ENCODE peak calls at places on chromosomes 6 and 20, in five cellular contexts. V is HL-60, Q is colonic mucosa, M is HFF-Myc, X is K562. W is an unnamed sample.

GRCh38 chr20:58553841-58554240 is 38.6 kb upstream of the APCDD1L start:
- DNase-seq in V (no peak), Q (no peak), M (no peak), X (no peak), W (no peak)

GRCh38 chr6:156833755-156834154 is 56.6 kb downstream of the ARID1B start:
- DNase-seq in V (no peak), Q (no peak), M (no peak), X (no peak), W (no peak)

GRCh38 chr6:111477481-111477938 is 5.5 kb downstream of the REV3L start:
- DNase-seq in V (no peak), Q (no peak), M (no peak), X (peak), W (no peak)

GRCh38 chr6:126672654-126673053 is 332.7 kb downstream of the CENPW start:
- DNase-seq in V (no peak), Q (no peak), M (no peak), X (no peak), W (no peak)

GRCh38 chr6:166514196-166514595 is 72.3 kb downstream of the RAMACL start:
- DNase-seq in V (no peak), Q (no peak), M (no peak), X (no peak), W (no peak)

GRCh38 chr6:125815050-125815910 is 24.5 kb downstream of the NCOA7 start:
- DNase-seq in V (no peak), Q (no peak), M (no peak), X (no peak), W (no peak)

GRCh38 chr20:57514273-57514751 is 10.6 kb downstream of the CTCFL start:
- DNase-seq in V (peak), Q (peak), M (peak), X (peak), W (no peak)

GRCh38 chr6:45438849-45439406 is 61.2 kb upstream of the SUPT3H start:
- DNase-seq in V (peak), Q (no peak), M (peak), X (no peak), W (peak)

GRCh38 chr20:39909447-39909846 is 779.6 kb downstream of the MAFB start:
- DNase-seq in V (no peak), Q (peak), M (no peak), X (no peak), W (no peak)

GRCh38 chr6:35093118-35093445 is 48.1 kb downstream of the TCP11 start:
- DNase-seq in V (no peak), Q (no peak), M (peak), X (no peak), W (no peak)

GRCh38 chr20:24628985-24629384 is 159.6 kb downstream of the SYNDIG1 start:
- DNase-seq in V (no peak), Q (no peak), M (no peak), X (no peak), W (no peak)

GRCh38 chr20:3115190-3116107 is 30.9 kb upstream of the AVP start:
- DNase-seq in V (no peak), Q (no peak), M (no peak), X (peak), W (no peak)

GRCh38 chr6:152298055-152298647 is 339.0 kb downstream of the SYNE1 start:
- DNase-seq in V (no peak), Q (no peak), M (no peak), X (no peak), W (no peak)

GRCh38 chr20:44683263-44684046 is 31.7 kb upstream of the CCN5 start:
- DNase-seq in V (peak), Q (peak), M (no peak), X (peak), W (no peak)

GRCh38 chr6:47407295-47408281 is 70.0 kb upstream of the CD2AP start:
- DNase-seq in V (no peak), Q (no peak), M (no peak), X (no peak), W (no peak)

GRCh38 chr6:122449084-122449483 is 22.5 kb downstream of the SERINC1 start:
- DNase-seq in V (no peak), Q (no peak), M (no peak), X (no peak), W (peak)

GRCh38 chr20:7428946-7429345 is 511.3 kb downstream of the HAO1 start:
- DNase-seq in V (no peak), Q (no peak), M (no peak), X (no peak), W (no peak)

GRCh38 chr20:33437141-33437911 is 6.2 kb downstream of the SNTA1 start:
- DNase-seq in V (no peak), Q (no peak), M (no peak), X (no peak), W (no peak)

GRCh38 chr6:11341867-11342266 is 109.4 kb upstream of the NEDD9 start:
- DNase-seq in V (no peak), Q (no peak), M (no peak), X (no peak), W (no peak)

GRCh38 chr20:45823949-45824835 is 2.9 kb downstream of the TNNC2 start:
- DNase-seq in V (peak), Q (peak), M (no peak), X (no peak), W (no peak)
- H3K4me3 ChIP-seq in V (peak), Q (peak), M (no peak), X (no peak), W (peak)

GRCh38 chr6:51531623-51532022 is 555.8 kb downstream of the PKHD1 start:
- DNase-seq in V (no peak), Q (no peak), M (no peak), X (no peak), W (no peak)

GRCh38 chr6:51529240-51529639 is 558.2 kb downstream of the PKHD1 start:
- DNase-seq in V (no peak), Q (no peak), M (no peak), X (no peak), W (no peak)

GRCh38 chr6:51526922-51527321 is 560.5 kb downstream of the PKHD1 start:
- DNase-seq in V (no peak), Q (no peak), M (no peak), X (no peak), W (no peak)

GRCh38 chr6:51528556-51528955 is 558.9 kb downstream of the PKHD1 start:
- DNase-seq in V (no peak), Q (no peak), M (no peak), X (no peak), W (no peak)

GRCh38 chr6:51526049-51526448 is 561.4 kb downstream of the PKHD1 start:
- DNase-seq in V (no peak), Q (no peak), M (no peak), X (no peak), W (no peak)
- H3K4me3 ChIP-seq in V (no peak), Q (no peak), M (no peak), X (no peak), W (no peak)

GRCh38 chr20:34875657-34876160 is 703 bp upstream of the ACSS2 start:
- DNase-seq in V (no peak), Q (no peak), M (no peak), X (no peak), W (no peak)

GRCh38 chr20:34871966-34872603 is 571 bp downstream of the GGT7 start:
- DNase-seq in V (no peak), Q (no peak), M (no peak), X (peak), W (no peak)

GRCh38 chr20:34872604-34873224 is at the start of gene GGT7:
- DNase-seq in V (peak), Q (peak), M (peak), X (peak), W (no peak)

GRCh38 chr20:34874094-34874654 is 1.5 kb upstream of the GGT7 start:
- DNase-seq in V (peak), Q (peak), M (peak), X (peak), W (peak)

DNA sequence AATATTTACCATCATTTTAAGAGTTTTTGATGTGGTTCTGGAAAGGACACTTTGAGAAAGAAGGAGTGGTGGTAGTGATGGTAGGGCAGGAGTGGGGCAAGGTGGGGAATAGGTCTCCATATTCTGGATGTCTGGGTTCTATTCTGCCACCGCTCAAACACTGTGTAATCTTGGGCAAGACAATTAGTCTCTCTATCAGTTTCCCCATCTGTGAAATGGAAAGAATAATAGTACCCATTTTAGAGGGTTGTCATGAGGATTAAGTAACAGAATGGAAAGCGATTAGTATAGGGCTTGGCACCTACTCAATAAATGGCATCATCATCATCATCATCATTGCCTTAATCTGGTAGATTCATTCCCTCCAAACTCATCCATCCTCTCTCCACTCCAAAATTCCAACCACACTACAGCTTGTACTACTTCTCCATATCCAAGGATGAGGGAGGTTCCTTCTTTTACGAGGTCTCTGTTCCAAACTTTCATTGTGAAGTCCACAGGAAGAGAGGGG is 982 bp upstream of the GGT7 start:
- DNase-seq in V (no peak), Q (no peak), M (no peak), X (no peak), W (no peak)
- H3K4me3 ChIP-seq in V (no peak), Q (no peak), M (no peak), X (no peak), W (no peak)

GRCh38 chr20:42836339-42836738 is 353.4 kb downstream of the PTPRT start:
- DNase-seq in V (no peak), Q (no peak), M (no peak), X (no peak), W (no peak)
- H3K4me3 ChIP-seq in V (no peak), Q (no peak), M (no peak), X (no peak), W (no peak)

DNA sequence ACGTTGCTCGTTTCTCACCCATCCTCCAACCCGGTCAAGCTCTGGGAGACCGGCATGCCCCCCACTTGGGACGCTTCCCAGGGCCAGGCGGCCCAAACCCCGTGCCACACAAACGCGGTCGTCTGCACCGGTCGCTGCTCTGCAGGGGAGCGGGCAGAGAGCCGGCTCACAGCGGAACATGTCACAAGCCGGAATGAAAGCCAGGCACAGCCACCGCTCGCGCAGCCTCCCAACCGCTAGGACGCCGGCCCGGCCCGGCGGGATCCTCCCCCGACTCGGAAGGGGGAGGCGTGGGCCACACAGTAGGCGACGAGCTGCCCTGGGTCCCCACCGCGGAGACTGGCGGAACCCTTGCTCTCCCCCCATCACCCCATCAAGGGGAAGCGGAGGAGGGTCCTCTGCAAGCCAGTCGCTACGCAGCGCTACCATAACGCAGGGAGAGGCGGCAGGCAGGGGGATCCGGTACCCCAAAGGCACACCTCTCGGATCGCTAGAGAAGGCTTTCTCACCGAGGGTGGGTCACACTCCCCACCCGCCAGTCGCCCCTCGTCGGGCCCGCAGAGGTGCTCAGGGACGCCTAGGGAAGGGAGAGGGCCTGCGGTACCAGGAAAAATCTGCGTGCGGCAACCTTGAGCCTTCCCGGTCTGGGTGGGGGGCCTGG is 768.4 kb upstream of the DEFB115 start:
- DNase-seq in V (no peak), Q (no peak), M (no peak), X (no peak), W (no peak)
- H3K4me3 ChIP-seq in V (no peak), Q (no peak), M (no peak), X (no peak), W (no peak)

DNA sequence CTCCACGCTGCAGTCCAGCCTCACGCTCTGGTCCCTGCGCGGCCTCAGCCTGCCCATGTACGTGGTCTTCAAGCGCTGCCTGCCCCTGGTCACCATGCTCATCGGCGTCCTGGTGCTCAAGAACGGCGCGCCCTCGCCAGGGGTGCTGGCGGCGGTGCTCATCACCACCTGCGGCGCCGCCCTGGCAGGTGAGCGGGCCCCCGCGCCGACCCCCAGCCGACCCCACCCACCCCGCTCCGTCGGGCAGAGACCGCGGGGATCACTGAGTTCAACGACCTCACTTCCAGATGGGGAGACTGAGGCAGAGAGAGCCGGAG is 537 bp downstream of the SLC35D3 start:
- DNase-seq in V (no peak), Q (no peak), M (no peak), X (no peak), W (no peak)
- H3K4me3 ChIP-seq in V (peak), Q (peak), M (peak), X (no peak), W (peak)

DNA sequence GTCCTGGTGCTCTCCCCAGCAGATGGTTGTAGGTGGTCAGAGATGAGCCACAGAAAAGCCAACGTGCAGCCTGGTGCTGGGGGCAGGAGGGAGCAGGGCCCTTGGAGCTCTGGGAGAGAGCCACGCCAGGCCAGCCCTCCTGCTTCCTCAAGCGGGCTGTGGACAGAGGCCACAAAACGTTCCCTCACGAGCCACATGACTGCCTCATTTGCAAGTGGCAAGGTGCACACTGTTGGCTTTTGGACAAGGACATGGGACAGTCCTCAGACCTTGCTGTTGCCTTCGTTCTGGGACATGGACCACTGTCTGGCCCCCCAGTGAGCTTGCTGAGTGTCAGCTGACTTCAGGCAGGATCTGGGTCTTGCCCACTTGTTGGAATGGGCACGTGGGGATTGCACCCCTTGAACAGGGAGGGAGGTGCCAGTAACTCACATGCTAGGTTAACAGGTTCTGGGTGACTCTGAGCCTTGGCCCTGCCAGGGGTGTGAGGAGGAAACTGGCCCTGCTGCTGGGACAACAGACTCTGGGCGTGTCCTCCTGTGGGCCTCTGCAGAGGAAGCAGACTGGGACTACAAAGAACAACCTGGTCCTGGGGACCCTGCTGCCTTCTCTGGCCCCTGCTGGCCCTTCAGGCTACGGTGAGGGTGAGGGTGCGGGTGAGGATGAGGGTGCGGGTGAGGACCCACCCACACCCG is 2.6 kb downstream of the SLCO4A1 start:
- DNase-seq in V (peak), Q (peak), M (no peak), X (no peak), W (no peak)
- H3K4me3 ChIP-seq in V (no peak), Q (no peak), M (peak), X (no peak), W (peak)

DNA sequence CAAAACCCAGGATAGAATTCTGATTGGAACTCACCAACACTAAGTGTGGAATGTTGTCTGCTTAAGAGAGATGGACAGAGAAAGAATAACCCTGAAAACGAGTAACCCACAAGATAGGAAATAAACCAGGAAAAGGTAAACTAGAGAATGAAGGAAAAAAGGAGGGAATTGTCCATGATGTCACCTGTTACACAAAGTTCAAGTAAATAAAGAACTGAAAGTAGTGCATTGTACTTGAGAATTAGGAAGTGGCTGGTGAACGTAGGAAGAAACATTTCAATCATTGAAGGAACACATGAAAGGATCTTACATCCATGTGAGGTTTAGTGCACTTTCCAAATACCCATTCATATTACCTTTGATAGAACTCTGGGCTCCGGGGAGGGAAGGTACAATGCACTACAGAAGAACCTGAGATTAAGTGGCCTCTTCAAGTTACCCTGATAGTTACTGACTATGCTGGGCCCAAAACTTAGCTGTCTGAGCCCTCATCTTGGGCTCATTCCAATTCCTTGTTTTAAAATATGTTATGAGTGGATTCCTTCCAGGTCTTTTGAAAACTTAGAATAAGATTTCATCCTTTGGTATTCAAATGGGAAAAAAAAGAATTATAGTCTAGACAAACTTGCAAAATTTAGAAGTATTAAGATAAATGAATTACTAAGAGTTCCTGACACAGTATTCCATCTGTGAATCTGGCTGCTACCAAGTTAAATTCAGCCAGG is 1.1 kb upstream of the STX7 start:
- DNase-seq in V (no peak), Q (no peak), M (no peak), X (no peak), W (no peak)
- H3K4me3 ChIP-seq in V (no peak), Q (peak), M (no peak), X (no peak), W (peak)

DNA sequence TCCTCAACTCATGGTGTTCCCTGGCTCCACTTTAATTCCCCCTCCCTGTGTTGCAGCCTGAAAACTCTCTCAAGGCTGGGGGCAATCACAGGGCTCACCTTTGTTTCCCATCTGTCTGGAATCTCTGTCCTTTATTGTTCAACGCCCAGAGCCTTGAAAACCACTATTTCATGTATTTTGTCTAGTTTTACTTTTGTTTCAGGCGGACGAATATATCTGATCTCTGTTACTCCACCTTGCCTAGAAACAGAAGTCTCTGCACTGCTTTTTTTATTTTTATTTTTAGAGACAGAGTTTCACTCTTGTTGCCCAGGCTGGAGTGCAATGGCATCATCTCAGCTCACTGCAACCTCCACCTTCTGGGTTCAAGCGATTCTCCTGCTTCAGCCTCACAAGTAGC is 27.6 kb downstream of the PLAGL2 start:
- DNase-seq in V (no peak), Q (no peak), M (no peak), X (no peak), W (no peak)
- H3K4me3 ChIP-seq in V (no peak), Q (no peak), M (no peak), X (no peak), W (no peak)

W was measured in epithelial cell of proximal tubule.